ENCODE peak calls at places on chromosomes 12 and 14, in five cellular contexts. One of them, this sample, is unnamed.

GRCh38 chr14:84468153-84468552 is 1061.8 kb upstream of the FLRT2 start:
- DNase-seq in amniotic stem cell: peak
- DNase-seq in NCI-H1436 treated with DMSO at 0.1 percent for 48 hours: no peak
- DNase-seq in H9: no peak
- DNase-seq in globus pallidus: no peak
- DNase-seq in this sample: no peak

GRCh38 chr14:22888662-22889061 is 5.6 kb downstream of the REM2 start:
- DNase-seq in amniotic stem cell: no peak
- DNase-seq in NCI-H1436 treated with DMSO at 0.1 percent for 48 hours: no peak
- DNase-seq in H9: no peak
- DNase-seq in globus pallidus: no peak
- DNase-seq in this sample: no peak

GRCh38 chr12:113253532-113254285 is 32.4 kb downstream of the TPCN1 start:
- DNase-seq in amniotic stem cell: no peak
- DNase-seq in NCI-H1436 treated with DMSO at 0.1 percent for 48 hours: no peak
- DNase-seq in H9: no peak
- DNase-seq in globus pallidus: no peak
- DNase-seq in this sample: no peak

GRCh38 chr12:116360579-116361403 is 83.3 kb upstream of the MED13L start:
- DNase-seq in amniotic stem cell: no peak
- DNase-seq in NCI-H1436 treated with DMSO at 0.1 percent for 48 hours: no peak
- DNase-seq in H9: no peak
- DNase-seq in globus pallidus: no peak
- DNase-seq in this sample: no peak

GRCh38 chr12:57213068-57213715 is 3.4 kb upstream of the NXPH4 start:
- DNase-seq in amniotic stem cell: peak
- DNase-seq in NCI-H1436 treated with DMSO at 0.1 percent for 48 hours: peak
- DNase-seq in H9: peak
- DNase-seq in globus pallidus: peak
- DNase-seq in this sample: no peak

GRCh38 chr14:95095991-95096390 is 61.3 kb downstream of the DICER1 start:
- DNase-seq in amniotic stem cell: no peak
- DNase-seq in NCI-H1436 treated with DMSO at 0.1 percent for 48 hours: no peak
- DNase-seq in H9: no peak
- DNase-seq in globus pallidus: no peak
- DNase-seq in this sample: no peak

GRCh38 chr12:63353559-63353958 is 202.6 kb upstream of the AVPR1A start:
- DNase-seq in amniotic stem cell: no peak
- DNase-seq in NCI-H1436 treated with DMSO at 0.1 percent for 48 hours: no peak
- DNase-seq in H9: no peak
- DNase-seq in globus pallidus: no peak
- DNase-seq in this sample: no peak

GRCh38 chr14:55398679-55399078 is 13.0 kb downstream of the ATG14 start:
- DNase-seq in amniotic stem cell: peak
- DNase-seq in NCI-H1436 treated with DMSO at 0.1 percent for 48 hours: no peak
- DNase-seq in H9: no peak
- DNase-seq in globus pallidus: peak
- DNase-seq in this sample: peak

GRCh38 chr14:91520138-91520537 is 10.0 kb upstream of the PPP4R3A start:
- DNase-seq in amniotic stem cell: no peak
- DNase-seq in NCI-H1436 treated with DMSO at 0.1 percent for 48 hours: no peak
- DNase-seq in H9: no peak
- DNase-seq in globus pallidus: no peak
- DNase-seq in this sample: no peak

GRCh38 chr12:1103051-1103450 is 112.0 kb downstream of the ERC1 start:
- DNase-seq in amniotic stem cell: no peak
- DNase-seq in NCI-H1436 treated with DMSO at 0.1 percent for 48 hours: no peak
- DNase-seq in H9: no peak
- DNase-seq in globus pallidus: no peak
- DNase-seq in this sample: no peak

GRCh38 chr14:52325126-52325525 is 11.0 kb downstream of the PTGER2 start:
- DNase-seq in amniotic stem cell: peak
- DNase-seq in NCI-H1436 treated with DMSO at 0.1 percent for 48 hours: no peak
- DNase-seq in H9: no peak
- DNase-seq in globus pallidus: no peak
- DNase-seq in this sample: no peak

GRCh38 chr14:50403433-50403832 is 6.8 kb upstream of the CDKL1 start:
- DNase-seq in amniotic stem cell: no peak
- DNase-seq in NCI-H1436 treated with DMSO at 0.1 percent for 48 hours: no peak
- DNase-seq in H9: no peak
- DNase-seq in globus pallidus: no peak
- DNase-seq in this sample: no peak

GRCh38 chr14:65791551-65791981 is 379.0 kb downstream of the FUT8 start:
- DNase-seq in amniotic stem cell: no peak
- DNase-seq in NCI-H1436 treated with DMSO at 0.1 percent for 48 hours: no peak
- DNase-seq in H9: no peak
- DNase-seq in globus pallidus: no peak
- DNase-seq in this sample: peak

GRCh38 chr12:402127-402456 is 648 bp downstream of the CCDC77 start:
- DNase-seq in amniotic stem cell: no peak
- DNase-seq in NCI-H1436 treated with DMSO at 0.1 percent for 48 hours: no peak
- DNase-seq in H9: no peak
- DNase-seq in globus pallidus: no peak
- DNase-seq in this sample: no peak

GRCh38 chr12:13609874-13610273 is 371.5 kb downstream of the GRIN2B start:
- DNase-seq in amniotic stem cell: no peak
- DNase-seq in NCI-H1436 treated with DMSO at 0.1 percent for 48 hours: no peak
- DNase-seq in H9: no peak
- DNase-seq in globus pallidus: no peak
- DNase-seq in this sample: no peak

GRCh38 chr12:109880938-109881337 is 597 bp upstream of the GLTP start:
- DNase-seq in amniotic stem cell: no peak
- DNase-seq in NCI-H1436 treated with DMSO at 0.1 percent for 48 hours: no peak
- DNase-seq in H9: no peak
- DNase-seq in globus pallidus: no peak
- DNase-seq in this sample: no peak

GRCh38 chr12:119198440-119198839 is 19.7 kb downstream of the HSPB8 start:
- DNase-seq in amniotic stem cell: no peak
- DNase-seq in NCI-H1436 treated with DMSO at 0.1 percent for 48 hours: no peak
- DNase-seq in H9: no peak
- DNase-seq in globus pallidus: no peak
- DNase-seq in this sample: no peak

GRCh38 chr12:11876301-11876700 is 194.4 kb upstream of the BCL2L14 start:
- DNase-seq in amniotic stem cell: no peak
- DNase-seq in NCI-H1436 treated with DMSO at 0.1 percent for 48 hours: no peak
- DNase-seq in H9: no peak
- DNase-seq in globus pallidus: no peak
- DNase-seq in this sample: no peak

GRCh38 chr14:72098202-72098601 is 166.0 kb downstream of the RGS6 start:
- DNase-seq in amniotic stem cell: no peak
- DNase-seq in NCI-H1436 treated with DMSO at 0.1 percent for 48 hours: no peak
- DNase-seq in H9: no peak
- DNase-seq in globus pallidus: no peak
- DNase-seq in this sample: no peak

GRCh38 chr14:100376751-100377171 is 53.6 kb downstream of the SLC25A47 start:
- DNase-seq in amniotic stem cell: no peak
- DNase-seq in NCI-H1436 treated with DMSO at 0.1 percent for 48 hours: no peak
- DNase-seq in H9: no peak
- DNase-seq in globus pallidus: no peak
- DNase-seq in this sample: no peak

GRCh38 chr12:94282675-94283074 is 134.3 kb downstream of the PLXNC1 start:
- DNase-seq in amniotic stem cell: no peak
- DNase-seq in NCI-H1436 treated with DMSO at 0.1 percent for 48 hours: no peak
- DNase-seq in H9: no peak
- DNase-seq in globus pallidus: no peak
- DNase-seq in this sample: no peak

GRCh38 chr12:71014180-71014785 is 93.7 kb upstream of the PTPRR start:
- DNase-seq in amniotic stem cell: no peak
- DNase-seq in NCI-H1436 treated with DMSO at 0.1 percent for 48 hours: no peak
- DNase-seq in H9: no peak
- DNase-seq in globus pallidus: peak
- DNase-seq in this sample: no peak

GRCh38 chr12:82805812-82806497 is 119.2 kb downstream of the TMTC2 start:
- DNase-seq in amniotic stem cell: no peak
- DNase-seq in NCI-H1436 treated with DMSO at 0.1 percent for 48 hours: no peak
- DNase-seq in H9: no peak
- DNase-seq in globus pallidus: no peak
- DNase-seq in this sample: no peak

GRCh38 chr12:124278389-124279101 is 16.3 kb upstream of the RFLNA start:
- DNase-seq in amniotic stem cell: no peak
- DNase-seq in NCI-H1436 treated with DMSO at 0.1 percent for 48 hours: no peak
- DNase-seq in H9: no peak
- DNase-seq in globus pallidus: peak
- DNase-seq in this sample: no peak

GRCh38 chr12:107558141-107558815 is 127.3 kb upstream of the PWP1 start:
- DNase-seq in amniotic stem cell: no peak
- DNase-seq in NCI-H1436 treated with DMSO at 0.1 percent for 48 hours: no peak
- DNase-seq in H9: peak
- DNase-seq in globus pallidus: no peak
- DNase-seq in this sample: no peak

GRCh38 chr14:56812364-56813103 is 2.3 kb upstream of the OTX2 start:
- DNase-seq in amniotic stem cell: no peak
- DNase-seq in NCI-H1436 treated with DMSO at 0.1 percent for 48 hours: no peak
- DNase-seq in H9: no peak
- DNase-seq in globus pallidus: no peak
- DNase-seq in this sample: no peak

GRCh38 chr14:104971447-104972240 is 6.5 kb downstream of the AHNAK2 start:
- DNase-seq in amniotic stem cell: no peak
- DNase-seq in NCI-H1436 treated with DMSO at 0.1 percent for 48 hours: no peak
- DNase-seq in H9: no peak
- DNase-seq in globus pallidus: no peak
- DNase-seq in this sample: no peak